ENCODE peak calls at places on chromosomes 16 and 17, in four cellular contexts. N is fibroblast of pulmonary artery, Z is H1, J is breast epithelium. U is an unnamed sample.

GRCh38 chr17:9788582-9788981 is 2.8 kb downstream of the DHRS7C start:
- DNase-seq in N (no peak), J (no peak), Z (no peak), U (no peak)

GRCh38 chr16:11232852-11233726 is 22.9 kb downstream of the SOCS1 start:
- DNase-seq in N (no peak), J (no peak), Z (peak), U (no peak)

GRCh38 chr17:57946798-57947358 is 8.3 kb downstream of the CUEDC1 start:
- DNase-seq in N (peak), Z (no peak), J (no peak), U (no peak)

GRCh38 chr17:4588862-4589625 is 4.7 kb downstream of the SMTNL2 start:
- DNase-seq in Z (no peak), J (no peak), N (no peak), U (no peak)

GRCh38 chr17:49955157-49955556 is 13.8 kb upstream of the DLX4 start:
- DNase-seq in J (no peak), Z (no peak), N (no peak), U (no peak)

GRCh38 chr16:84090212-84090611 is 26.5 kb downstream of the MBTPS1 start:
- DNase-seq in Z (no peak), J (no peak), N (no peak), U (no peak)

GRCh38 chr17:15377608-15378007 is 36.2 kb upstream of the TEKT3 start:
- DNase-seq in Z (no peak), N (peak), J (no peak), U (no peak)

GRCh38 chr17:4739122-4740024 is at the start of the genes CXCL16 and ZMYND15:
- DNase-seq in N (peak), J (peak), Z (peak), U (no peak)

GRCh38 chr17:65062168-65062915 is 5.8 kb upstream of the GNA13 start:
- DNase-seq in Z (no peak), N (no peak), J (no peak), U (no peak)

GRCh38 chr17:58285422-58285810 is 4.7 kb upstream of the MPO start:
- DNase-seq in N (peak), J (no peak), Z (peak), U (no peak)

GRCh38 chr17:59441459-59442096 is 110.1 kb downstream of the YPEL2 start:
- DNase-seq in Z (no peak), J (no peak), N (peak), U (no peak)

GRCh38 chr16:87463722-87464690 is 28.8 kb downstream of the ZCCHC14 start:
- DNase-seq in Z (no peak), N (peak), J (no peak), U (no peak)

GRCh38 chr16:2039286-2040030 is 8.2 kb downstream of the NTHL1 start:
- DNase-seq in Z (no peak), J (peak), N (peak), U (peak)

GRCh38 chr16:17375388-17376304 is 95.1 kb downstream of the XYLT1 start:
- DNase-seq in J (no peak), N (no peak), Z (no peak), U (no peak)

GRCh38 chr17:72578817-72579470 is 458.1 kb downstream of the SOX9 start:
- DNase-seq in Z (no peak), N (no peak), J (no peak), U (no peak)

GRCh38 chr17:2510559-2510958 is 1.1 kb downstream of the METTL16 start:
- DNase-seq in J (no peak), N (no peak), Z (no peak), U (no peak)

GRCh38 chr17:59651346-59651745 is 31.7 kb downstream of the CLTC start:
- DNase-seq in J (no peak), N (no peak), Z (no peak), U (no peak)

GRCh38 chr16:78242231-78242630 is 142.8 kb downstream of the WWOX start:
- DNase-seq in N (no peak), Z (no peak), J (no peak), U (no peak)

GRCh38 chr16:58019866-58020538 is 5.6 kb upstream of the MMP15 start:
- DNase-seq in Z (no peak), J (no peak), N (no peak), U (no peak)

GRCh38 chr17:31310877-31311276 is 3.0 kb downstream of the EVI2B start:
- DNase-seq in J (no peak), N (no peak), Z (no peak), U (no peak)

GRCh38 chr17:51351890-51352289 is 91.5 kb downstream of the UTP18 start:
- DNase-seq in N (peak), Z (no peak), J (no peak), U (peak)

GRCh38 chr17:38711792-38712571 is 6.9 kb downstream of the MLLT6 start:
- DNase-seq in Z (no peak), J (no peak), N (no peak), U (no peak)

GRCh38 chr16:28585674-28586073 is 11.2 kb downstream of the SULT1A2 start:
- DNase-seq in Z (no peak), N (no peak), J (no peak), U (no peak)

GRCh38 chr16:75710344-75710743 is 9.1 kb upstream of the DUXB start:
- DNase-seq in Z (no peak), J (no peak), N (no peak), U (no peak)

GRCh38 chr17:45296003-45296832 is 20.6 kb downstream of the MAP3K14 start:
- DNase-seq in J (no peak), N (peak), Z (no peak), U (no peak)

GRCh38 chr17:49996495-49997255 is 1.7 kb upstream of the DLX3 start:
- DNase-seq in J (no peak), N (peak), Z (peak), U (no peak)

GRCh38 chr17:81210466-81210865 is 12.3 kb downstream of the CEP131 start:
- DNase-seq in Z (no peak), J (no peak), N (no peak), U (no peak)
- H3K4me3 ChIP-seq in Z (no peak), J (no peak), N (no peak), U (no peak)

DNA sequence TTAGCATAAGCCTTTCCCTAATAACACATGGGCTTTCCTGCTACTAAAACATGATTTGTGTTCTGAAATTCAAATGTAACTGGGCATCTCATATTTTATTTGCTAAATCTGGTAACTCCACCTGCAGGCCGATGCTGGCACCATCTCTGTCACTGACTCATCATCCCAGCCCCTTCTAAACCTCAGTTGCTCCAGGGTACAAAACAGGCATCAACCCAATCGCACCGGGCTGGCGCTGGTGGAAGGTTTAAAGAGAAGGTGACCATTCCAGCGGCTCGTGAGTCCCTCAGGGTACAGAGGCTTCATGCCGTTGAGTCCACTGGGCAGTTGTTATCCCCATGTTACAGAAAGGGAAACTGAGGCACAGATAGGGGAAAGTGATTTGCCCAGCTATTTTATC is 27.1 kb downstream of the PPL start:
- DNase-seq in Z (no peak), J (no peak), N (no peak), U (no peak)
- TF ChIP-seq CTCF in Z (no peak), J (no peak), N (no peak), U (no peak)

DNA sequence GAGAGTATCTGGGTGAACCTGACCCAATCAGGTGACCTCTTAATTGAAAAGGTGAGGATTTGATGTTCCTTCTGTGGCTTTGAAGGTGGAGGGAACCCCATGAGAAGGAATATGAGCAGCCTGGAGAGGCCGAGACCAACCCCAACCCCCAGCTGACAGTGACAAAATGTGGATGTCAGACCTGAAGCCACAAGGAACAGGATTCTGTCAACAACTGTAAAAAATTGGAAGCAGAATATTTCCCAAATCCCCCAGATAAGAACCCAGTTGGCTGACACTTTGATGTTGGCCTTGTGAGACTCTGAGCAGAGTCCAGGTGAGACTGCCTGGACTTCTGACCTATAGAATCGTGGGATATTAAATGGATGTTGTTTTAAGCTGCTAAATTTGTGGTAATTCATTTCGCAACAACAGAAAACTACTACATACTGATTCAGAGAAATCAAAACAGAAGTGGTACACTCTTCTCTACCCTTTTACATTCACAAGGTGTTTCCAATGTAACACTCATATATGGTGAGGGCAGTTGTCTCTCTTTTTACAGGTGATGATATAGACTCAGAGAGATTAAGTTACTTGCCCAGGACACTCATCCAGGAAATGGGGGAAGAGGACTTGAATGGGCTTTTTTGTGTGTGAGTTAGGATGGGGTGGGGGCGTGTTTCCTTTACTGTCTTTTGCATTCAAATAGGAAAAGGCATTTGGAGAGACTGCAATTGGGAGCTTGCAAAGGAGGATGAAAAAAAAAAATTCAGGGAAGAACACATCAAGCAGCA is 29.8 kb upstream of the SALL1 start:
- DNase-seq in J (no peak), N (no peak), Z (no peak), U (no peak)
- H3K4me3 ChIP-seq in J (no peak), N (no peak), Z (no peak), U (no peak)

GRCh38 chr17:80866050-80866793 is 125.4 kb upstream of the CHMP6 start:
- DNase-seq in J (peak), N (peak), Z (peak), U (no peak)
- TF ChIP-seq CTCF in J (peak), N (peak), Z (peak), U (peak)

DNA sequence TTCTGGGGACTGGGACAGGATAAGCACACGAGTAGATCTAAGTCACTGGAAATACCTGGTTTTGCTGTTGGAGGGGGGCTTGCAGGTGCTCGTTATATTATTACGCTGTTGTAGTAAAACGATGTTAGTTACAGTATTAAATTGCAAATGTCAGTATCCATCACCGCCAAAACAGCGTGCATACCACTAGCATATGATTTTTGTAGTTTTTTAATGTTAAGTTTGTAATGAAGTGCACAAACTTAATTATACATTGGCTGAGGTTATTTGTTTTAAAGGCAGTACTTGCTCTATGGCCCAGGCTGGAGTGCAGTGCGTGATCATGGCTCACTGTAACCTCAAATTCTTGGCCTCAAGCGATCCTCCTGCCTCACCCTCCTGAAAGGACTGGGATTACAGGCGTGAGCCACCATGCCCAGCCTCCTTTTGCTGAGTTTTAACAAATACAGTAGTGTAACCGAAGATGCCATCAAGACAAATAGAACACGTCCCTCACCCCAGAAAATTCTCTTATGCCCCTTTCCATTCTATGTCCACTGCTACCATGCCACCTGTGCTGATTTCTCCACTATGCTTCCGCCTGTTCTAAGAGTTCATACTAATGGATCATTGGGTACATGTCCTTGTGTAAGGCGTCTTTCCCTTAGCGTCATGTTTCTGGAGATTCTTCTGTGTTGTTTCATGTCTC is 20.7 kb upstream of the CSNK1D start:
- DNase-seq in Z (no peak), J (no peak), N (no peak), U (no peak)
- H3K4me3 ChIP-seq in Z (peak), J (peak), N (peak), U (no peak)

GRCh38 chr16:69466547-69466946 is 42.1 kb downstream of the CYB5B start:
- DNase-seq in J (no peak), N (no peak), Z (no peak), U (no peak)

GRCh38 chr16:69463876-69464275 is 39.5 kb downstream of the CYB5B start:
- DNase-seq in J (no peak), N (no peak), Z (no peak), U (no peak)

GRCh38 chr16:69465881-69466280 is 41.5 kb downstream of the CYB5B start:
- DNase-seq in J (no peak), N (no peak), Z (no peak), U (no peak)

GRCh38 chr16:69467531-69468204 is 43.2 kb downstream of the CYB5B start:
- DNase-seq in N (no peak), J (no peak), Z (no peak), U (no peak)

GRCh38 chr16:69465083-69465721 is 40.8 kb downstream of the CYB5B start:
- DNase-seq in J (no peak), Z (no peak), N (no peak), U (peak)
- TF ChIP-seq CTCF in J (no peak), Z (no peak), N (no peak), U (peak)

GRCh38 chr17:78314683-78315354 is 45.1 kb downstream of the SOCS3 start:
- DNase-seq in N (no peak), J (no peak), Z (no peak), U (no peak)
- H3K4me3 ChIP-seq in N (no peak), J (peak), Z (no peak), U (no peak)

GRCh38 chr17:75931062-75931461 is 9.8 kb downstream of the FBF1 start:
- DNase-seq in N (no peak), J (no peak), Z (no peak), U (no peak)

GRCh38 chr17:75925103-75925502 is 15.7 kb downstream of the FBF1 start:
- DNase-seq in Z (no peak), J (no peak), N (no peak), U (no peak)

GRCh38 chr17:75922963-75923874 is 17.6 kb downstream of the FBF1 start:
- DNase-seq in J (no peak), Z (no peak), N (no peak), U (no peak)

GRCh38 chr17:75925912-75926311 is 14.9 kb downstream of the FBF1 start:
- DNase-seq in J (no peak), N (no peak), Z (no peak), U (no peak)

DNA sequence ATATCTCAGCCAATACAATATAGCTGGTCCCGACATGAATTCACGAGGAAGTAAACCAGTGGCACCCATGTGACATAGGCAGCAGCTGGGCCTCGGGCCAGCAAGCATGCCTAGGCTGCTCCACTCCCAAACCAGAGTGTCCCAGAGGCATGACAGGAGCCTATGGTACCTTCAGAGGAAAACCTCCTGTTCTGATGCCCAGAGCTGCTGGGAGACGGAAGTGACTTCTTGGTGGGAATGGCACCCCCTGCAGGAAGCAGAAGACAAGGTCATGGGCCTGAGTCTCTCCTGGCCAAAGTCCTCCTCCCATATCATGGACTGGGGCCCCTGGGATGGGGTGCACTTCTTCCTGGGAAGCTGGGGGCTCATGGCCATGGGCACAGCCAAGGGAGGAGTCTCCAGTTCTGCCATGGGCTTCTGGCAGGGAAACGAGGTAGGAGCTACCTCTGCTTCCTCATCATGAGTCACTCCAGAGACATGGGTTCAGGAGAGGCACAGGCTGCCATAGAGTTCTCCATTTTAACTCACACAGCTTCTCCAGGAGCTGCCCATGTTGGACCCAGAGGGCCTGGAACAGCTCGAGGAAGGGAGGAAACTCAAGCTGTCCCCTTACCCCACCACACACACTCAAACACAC is 13.4 kb downstream of the FBF1 start:
- DNase-seq in Z (no peak), J (no peak), N (no peak), U (peak)
- TF ChIP-seq CTCF in Z (peak), J (no peak), N (peak), U (peak)

GRCh38 chr16:55433030-55433429 is 46.0 kb upstream of the MMP2 start:
- DNase-seq in J (no peak), Z (no peak), N (no peak), U (no peak)
- H3K4me3 ChIP-seq in J (no peak), Z (no peak), N (no peak), U (no peak)

DNA sequence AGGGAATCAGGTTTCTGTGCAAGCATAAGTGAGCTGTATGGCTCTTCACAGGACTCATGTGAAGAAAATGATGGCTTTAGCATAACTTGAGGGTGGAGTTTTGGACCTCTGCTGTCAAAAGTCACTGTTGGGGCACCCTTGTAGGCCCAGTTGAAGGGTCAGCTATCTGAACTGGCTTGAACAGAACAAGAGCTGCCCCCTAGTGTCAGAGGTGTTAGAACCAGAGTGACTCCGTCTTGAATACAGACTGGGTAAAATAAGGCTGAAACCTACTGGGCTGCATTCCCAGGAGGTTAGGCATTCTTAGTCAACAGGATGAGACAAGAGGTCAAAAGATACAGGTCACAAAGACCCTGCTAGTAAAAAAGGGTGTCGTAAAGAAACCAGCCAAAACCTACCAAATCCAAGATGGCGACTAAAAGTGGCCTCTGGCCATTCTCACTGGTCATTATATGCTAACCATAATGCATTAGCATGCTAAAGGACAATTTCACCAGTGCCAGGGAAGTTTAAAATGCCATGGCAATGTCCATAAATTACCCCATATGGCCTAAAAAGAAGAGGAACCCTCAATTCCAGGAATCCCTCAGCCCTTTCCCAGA is 484.0 kb upstream of the ERCC4 start:
- DNase-seq in N (no peak), Z (peak), J (no peak), U (no peak)
- TF ChIP-seq CTCF in N (no peak), Z (no peak), J (no peak), U (no peak)